ENCODE peak calls at places on chromosomes 7 and 10, in nine cellular contexts. W is cardiac muscle cell, H is left ventricle myocardium inferior, C is colonic mucosa, O is IMR-90, N is ovary, U is transverse colon, A is heart left ventricle, S is pancreas. L is an unnamed sample.

GRCh38 chr10:4606856-4607636 is 219.0 kb upstream of the AKR1E2 start:
- DNase-seq in W (no peak), H (no peak), C (no peak), O (no peak), N (no peak), U (no peak), A (no peak), S (no peak), L (no peak)

GRCh38 chr7:56175784-56176183 is 59.6 kb upstream of the NUPR2 start:
- DNase-seq in W (no peak), H (no peak), C (no peak), O (no peak), N (no peak), U (no peak), A (no peak), S (no peak), L (no peak)

GRCh38 chr7:45897042-45897690 is 8.9 kb downstream of the IGFBP1 start:
- DNase-seq in W (no peak), H (no peak), C (no peak), O (peak; percentile 70), N (no peak), U (no peak), A (no peak), S (no peak), L (no peak)

GRCh38 chr10:45581497-45582385 is 90.8 kb downstream of the ZFAND4 start:
- DNase-seq in W (no peak), H (no peak), C (no peak), O (peak; percentile 29), N (no peak), U (no peak), A (no peak), S (no peak), L (no peak)

GRCh38 chr7:87330942-87331341 is 14.5 kb upstream of the CROT start:
- DNase-seq in W (no peak), H (no peak), C (no peak), O (no peak), N (no peak), U (no peak), A (no peak), S (no peak), L (no peak)

GRCh38 chr10:118926018-118926417 is 103.5 kb upstream of the NANOS1 start:
- DNase-seq in W (no peak), H (no peak), C (no peak), O (no peak), N (no peak), U (no peak), A (no peak), S (no peak), L (peak; percentile 72)

GRCh38 chr7:85095357-85095756 is 91.5 kb downstream of the SEMA3D start:
- DNase-seq in W (no peak), H (peak; percentile 21), C (no peak), O (no peak), N (no peak), U (no peak), A (no peak), S (no peak), L (no peak)

GRCh38 chr7:105849122-105849855 is 27.1 kb downstream of the ATXN7L1 start:
- DNase-seq in W (no peak), H (no peak), C (no peak), O (no peak), N (no peak), U (no peak), A (no peak), S (no peak), L (no peak)

GRCh38 chr10:1256139-1256720 is 200.0 kb downstream of the WDR37 start:
- DNase-seq in W (no peak), H (no peak), C (no peak), O (no peak), N (no peak), U (no peak), A (no peak), S (no peak), L (no peak)

GRCh38 chr7:88546808-88547207 is 212.7 kb upstream of the ZNF804B start:
- DNase-seq in W (peak; percentile 34), H (no peak), C (peak; percentile 24), O (no peak), N (no peak), U (no peak), A (no peak), S (no peak), L (no peak)

GRCh38 chr7:19920705-19921104 is 147.3 kb upstream of the TMEM196 start:
- DNase-seq in W (no peak), H (no peak), C (no peak), O (no peak), N (no peak), U (no peak), A (no peak), S (no peak), L (no peak)

GRCh38 chr7:30659312-30659711 is 22.9 kb downstream of the CRHR2 start:
- DNase-seq in W (no peak), H (no peak), C (no peak), O (peak; percentile 8), N (no peak), U (no peak), A (no peak), S (no peak), L (no peak)

GRCh38 chr10:72875250-72876055 is 18.1 kb upstream of the OIT3 start:
- DNase-seq in W (peak; percentile 16), H (no peak), C (no peak), O (peak; percentile 43), N (no peak), U (no peak), A (no peak), S (no peak), L (no peak)

GRCh38 chr10:31413325-31413724 is 94.3 kb downstream of the ZEB1 start:
- DNase-seq in W (no peak), H (no peak), C (no peak), O (peak; percentile 48), N (no peak), U (no peak), A (no peak), S (no peak), L (no peak)

GRCh38 chr7:35658602-35659201 is 36.2 kb downstream of the HERPUD2 start:
- DNase-seq in W (no peak), H (no peak), C (no peak), O (no peak), N (no peak), U (no peak), A (no peak), S (no peak), L (no peak)

GRCh38 chr7:27997188-27997707 is 183.3 kb downstream of the JAZF1 start:
- DNase-seq in W (no peak), H (no peak), C (no peak), O (no peak), N (no peak), U (no peak), A (no peak), S (no peak), L (no peak)

GRCh38 chr7:7176421-7177043 is 5.8 kb upstream of the C1GALT1 start:
- DNase-seq in W (no peak), H (no peak), C (no peak), O (peak; percentile 91), N (no peak), U (no peak), A (no peak), S (no peak), L (no peak)

GRCh38 chr7:49643321-49643720 is 130.1 kb upstream of the VWC2 start:
- DNase-seq in W (peak; percentile 61), H (peak; percentile 51), C (no peak), O (no peak), N (no peak), U (no peak), A (peak; percentile 66), S (peak; percentile 20), L (peak; percentile 68)

DNA sequence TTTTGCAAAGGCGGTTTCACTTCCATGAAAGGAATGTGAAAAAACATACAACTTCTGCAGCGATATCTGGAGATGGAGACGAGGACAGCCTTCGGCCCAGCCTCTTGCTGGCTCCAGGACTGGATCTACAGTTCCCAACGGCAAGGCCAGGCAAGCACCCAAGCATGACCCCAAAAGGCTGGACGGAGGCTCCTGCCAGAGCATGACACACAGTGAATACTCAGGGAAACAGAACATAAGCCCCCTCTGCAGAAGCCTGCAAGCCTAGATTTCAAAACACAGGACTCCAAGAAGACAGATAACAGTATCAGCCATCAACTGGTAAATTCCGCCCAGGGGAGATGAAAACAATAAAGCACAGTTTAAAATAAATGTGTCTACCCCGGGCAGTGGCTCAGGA is 3.3 kb upstream of the LRRC27 start:
- DNase-seq in W (no peak), H (peak; percentile 69), C (no peak), O (no peak), N (no peak), U (no peak), A (no peak), S (no peak), L (no peak)
- H3K4me3 ChIP-seq in W (no peak overlapping the region), H (no peak overlapping the region), C (no peak overlapping the region), O (no peak overlapping the region), N (no peak overlapping the region), U (no peak overlapping the region), A (no peak overlapping the region), S (no peak overlapping the region), L (no peak overlapping the region)

DNA sequence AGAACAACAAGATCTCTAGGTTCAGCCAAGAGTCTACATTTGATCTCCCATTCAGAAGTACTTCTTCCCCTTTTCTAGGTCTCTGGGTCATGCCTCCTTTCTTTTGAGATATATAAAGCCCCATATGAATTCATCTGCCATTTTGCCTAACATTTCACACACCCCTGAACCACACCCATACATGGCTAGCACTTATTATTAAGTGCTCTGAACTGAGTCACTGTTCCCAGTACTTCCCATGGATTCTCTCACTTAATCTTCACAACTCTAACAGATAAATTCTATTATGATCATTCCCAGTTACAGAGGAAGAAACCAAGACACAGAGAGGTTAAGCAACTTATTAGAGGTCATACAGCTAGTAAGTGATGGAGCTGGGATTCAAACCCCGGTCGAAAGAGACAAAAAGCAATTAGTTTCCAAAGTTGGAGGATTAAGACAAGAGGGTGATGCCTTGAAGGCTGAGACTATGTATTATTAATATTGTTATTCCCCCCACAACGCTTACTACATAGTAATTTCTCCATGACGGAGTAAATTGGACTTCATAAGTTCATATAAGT is 17.2 kb downstream of the MYOF start:
- DNase-seq in W (no peak), H (no peak), C (no peak), O (no peak), N (no peak), U (no peak), A (no peak), S (no peak), L (no peak)
- H3K4me1 ChIP-seq in W (no peaks in the 10 kb centered on the region), H (peaks cover 75% of the 10 kb centered on the region), C (peaks cover 7% of the 10 kb centered on the region), O (peaks cover 52% of the 10 kb centered on the region), N (peaks cover 6% of the 10 kb centered on the region), U (peaks cover 77% of the 10 kb centered on the region), A (peaks cover 55% of the 10 kb centered on the region), S (peaks cover 14% of the 10 kb centered on the region), L (peaks cover 60% of the 10 kb centered on the region)

GRCh38 chr7:102415685-102416225 is 17.6 kb upstream of the ORAI2 start:
- DNase-seq in W (no peak), H (no peak), C (no peak), O (no peak), N (no peak), U (peak; percentile 38), A (no peak), S (no peak), L (no peak)
- TF ChIP-seq CTCF in W (no peak), H (no peak), C (no peak), O (no peak), N (no peak), U (no peak), A (no peak), S (no peak), L (no peak)

DNA sequence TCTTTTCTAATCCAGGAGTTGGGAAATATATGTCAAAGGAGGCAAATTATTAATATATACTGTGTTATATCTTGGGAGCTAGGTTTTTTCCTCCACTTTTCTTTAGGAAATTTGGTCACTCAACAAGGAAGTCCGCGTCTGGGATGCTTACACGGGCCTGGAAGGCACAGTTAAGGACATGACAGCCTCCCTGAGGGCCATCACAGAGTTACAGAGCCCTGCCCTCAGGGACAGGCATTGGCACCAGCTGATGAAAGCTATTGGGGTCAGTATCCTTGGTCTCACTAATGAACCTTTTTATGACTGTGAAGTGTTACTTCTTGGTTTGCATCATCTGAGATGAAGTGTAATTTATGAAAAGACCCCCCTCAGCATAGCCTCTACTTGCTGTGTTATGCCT is 74.7 kb downstream of the DNAH11 start:
- DNase-seq in W (no peak), H (no peak), C (no peak), O (no peak), N (no peak), U (no peak), A (no peak), S (no peak), L (no peak)
- H3K4me3 ChIP-seq in W (no peak overlapping the region), H (no peak overlapping the region), C (no peak overlapping the region), O (no peak overlapping the region), N (no peak overlapping the region), U (no peak overlapping the region), A (no peak overlapping the region), S (no peak overlapping the region), L (no peak overlapping the region)

L was measured in esophagus muscularis mucosa.